ENCODE peak calls at places on chromosomes 7 and 10, in eight cellular contexts. W, J, G, V, K, X, B and H are unnamed samples.

GRCh38 chr10:120221873-120222485 is 235.0 kb upstream of the PLPP4 start:
- DNase-seq in W (no peak), J (no peak), G (peak), V (no peak), K (peak), X (no peak), B (no peak), H (no peak)

GRCh38 chr10:12907651-12908050 is 93.9 kb downstream of the CCDC3 start:
- DNase-seq in W (no peak), J (no peak), G (no peak), V (no peak), K (peak), X (no peak), B (no peak), H (no peak)

GRCh38 chr7:90594791-90595317 is 1.3 kb upstream of the CDK14 start:
- DNase-seq in W (no peak), J (no peak), G (peak), V (peak), K (peak), X (peak), B (no peak), H (no peak)

GRCh38 chr7:152568972-152569371 is 107.0 kb downstream of the XRCC2 start:
- DNase-seq in W (no peak), J (no peak), G (no peak), V (no peak), K (no peak), X (no peak), B (no peak), H (no peak)

GRCh38 chr10:21756707-21757600 is 222.9 kb downstream of the MLLT10 start:
- DNase-seq in W (no peak), J (no peak), G (no peak), V (no peak), K (no peak), X (no peak), B (no peak), H (no peak)

GRCh38 chr10:104143829-104144228 is 21.9 kb downstream of the SFR1 start:
- DNase-seq in W (no peak), J (no peak), G (peak), V (no peak), K (no peak), X (no peak), B (no peak), H (no peak)

GRCh38 chr10:9545073-9545472 is 1472.6 kb upstream of the CELF2 start:
- DNase-seq in W (no peak), J (no peak), G (no peak), V (no peak), K (no peak), X (no peak), B (no peak), H (no peak)

GRCh38 chr7:121273467-121274167 is 55.2 kb upstream of the WNT16 start:
- DNase-seq in W (no peak), J (no peak), G (peak), V (no peak), K (no peak), X (no peak), B (no peak), H (no peak)

GRCh38 chr10:60237977-60238376 is 151.7 kb downstream of the ANK3 start:
- DNase-seq in W (no peak), J (no peak), G (no peak), V (no peak), K (no peak), X (no peak), B (no peak), H (no peak)

GRCh38 chr10:48243487-48243886 is 31.0 kb downstream of the FRMPD2 start:
- DNase-seq in W (no peak), J (no peak), G (no peak), V (no peak), K (no peak), X (no peak), B (no peak), H (no peak)

GRCh38 chr10:103466734-103467133 is 8.0 kb upstream of the CALHM1 start:
- DNase-seq in W (no peak), J (no peak), G (no peak), V (no peak), K (no peak), X (no peak), B (no peak), H (no peak)

GRCh38 chr10:43236176-43236850 is 30.6 kb downstream of the RASGEF1A start:
- DNase-seq in W (no peak), J (no peak), G (no peak), V (peak), K (no peak), X (no peak), B (no peak), H (no peak)

GRCh38 chr7:140025241-140025640 is 37.5 kb downstream of the PARP12 start:
- DNase-seq in W (no peak), J (no peak), G (no peak), V (no peak), K (no peak), X (no peak), B (no peak), H (no peak)

GRCh38 chr7:50653997-50654425 is 88.8 kb upstream of the DDC start:
- DNase-seq in W (no peak), J (no peak), G (no peak), V (no peak), K (no peak), X (no peak), B (no peak), H (peak)

GRCh38 chr10:29345144-29345892 is 56.4 kb downstream of the LYZL1 start:
- DNase-seq in W (no peak), J (no peak), G (no peak), V (no peak), K (no peak), X (no peak), B (no peak), H (no peak)

GRCh38 chr10:110641256-110641655 is 2.9 kb upstream of the RBM20 start:
- DNase-seq in W (peak), J (peak), G (no peak), V (peak), K (peak), X (peak), B (no peak), H (no peak)

GRCh38 chr10:22410846-22411245 is 65.5 kb downstream of the SPAG6 start:
- DNase-seq in W (no peak), J (no peak), G (no peak), V (no peak), K (no peak), X (no peak), B (no peak), H (no peak)

GRCh38 chr10:72898616-72899015 is 5.1 kb downstream of the OIT3 start:
- DNase-seq in W (no peak), J (no peak), G (no peak), V (no peak), K (no peak), X (no peak), B (no peak), H (no peak)

GRCh38 chr10:102650655-102651454 is 6.6 kb downstream of the TRIM8 start:
- DNase-seq in W (no peak), J (no peak), G (peak), V (no peak), K (no peak), X (no peak), B (no peak), H (no peak)

GRCh38 chr10:108427081-108427480 is 1262.6 kb upstream of the SORCS1 start:
- DNase-seq in W (no peak), J (no peak), G (no peak), V (no peak), K (no peak), X (no peak), B (no peak), H (no peak)

GRCh38 chr10:49284356-49284755 is 14.6 kb upstream of the C10orf71 start:
- DNase-seq in W (no peak), J (no peak), G (no peak), V (no peak), K (no peak), X (no peak), B (no peak), H (no peak)

GRCh38 chr10:127797339-127797738 is 60.4 kb downstream of the FOXI2 start:
- DNase-seq in W (no peak), J (no peak), G (no peak), V (no peak), K (no peak), X (no peak), B (no peak), H (no peak)

GRCh38 chr7:18978108-18978495 is 139.3 kb downstream of the TWIST1 start:
- DNase-seq in W (no peak), J (no peak), G (no peak), V (no peak), K (no peak), X (no peak), B (no peak), H (no peak)

GRCh38 chr7:133061357-133061756 is 20.5 kb downstream of the CHCHD3 start:
- DNase-seq in W (no peak), J (no peak), G (no peak), V (no peak), K (no peak), X (peak), B (no peak), H (no peak)

GRCh38 chr10:97584798-97585438 is 729 bp downstream of the HOGA1 start:
- DNase-seq in W (no peak), J (no peak), G (no peak), V (no peak), K (no peak), X (no peak), B (no peak), H (no peak)

GRCh38 chr7:71486856-71487628 is 355.1 kb downstream of the GALNT17 start:
- DNase-seq in W (no peak), J (no peak), G (no peak), V (no peak), K (no peak), X (no peak), B (no peak), H (no peak)

GRCh38 chr10:55631071-55631654 is 729.9 kb downstream of the ZWINT start:
- DNase-seq in W (no peak), J (no peak), G (no peak), V (peak), K (peak), X (peak), B (no peak), H (no peak)

GRCh38 chr7:63067897-63068585 is 930.6 kb upstream of the ZNF722 start:
- DNase-seq in W (no peak), J (no peak), G (no peak), V (peak), K (no peak), X (no peak), B (no peak), H (no peak)

GRCh38 chr10:42690449-42691360 is 52.3 kb upstream of the ZNF33B start:
- DNase-seq in W (no peak), J (no peak), G (peak), V (no peak), K (no peak), X (no peak), B (no peak), H (no peak)

GRCh38 chr10:72250666-72251065 is 23.1 kb upstream of the DDIT4 start:
- DNase-seq in W (no peak), J (no peak), G (no peak), V (no peak), K (no peak), X (no peak), B (no peak), H (peak)

GRCh38 chr7:79317728-79318127 is 135.7 kb downstream of the MAGI2 start:
- DNase-seq in W (no peak), J (no peak), G (no peak), V (peak), K (no peak), X (peak), B (no peak), H (no peak)

GRCh38 chr7:94236960-94237359 is 157.7 kb upstream of the COL1A2 start:
- DNase-seq in W (no peak), J (no peak), G (no peak), V (no peak), K (no peak), X (no peak), B (no peak), H (no peak)

GRCh38 chr7:16210171-16210570 is 211.2 kb downstream of the CRPPA start:
- DNase-seq in W (no peak), J (no peak), G (no peak), V (no peak), K (no peak), X (no peak), B (no peak), H (no peak)